ENCODE peak calls at places on chromosomes 13 and 19, in ten cellular contexts. A is IMR-90; N is stomach; H is thoracic aorta; D is uterus; R is DND-41; W is mammary epithelial cell; L is body of pancreas; J is cardiac muscle cell; T is CD8-positive, alpha-beta T cell. U is an unnamed sample.

GRCh38 chr13:50521750-50522149 is 321.7 kb downstream of the DLEU7 start:
- DNase-seq in A (peak; percentile 30), N (no peak), H (no peak), D (no peak), R (no peak), W (no peak), L (peak; percentile 26), J (no peak), T (no peak), U (no peak)

GRCh38 chr13:113216165-113217056 is 7.0 kb downstream of the CUL4A start:
- DNase-seq in A (peak; percentile 74), N (peak; percentile 60), H (no peak), D (no peak), R (no peak), W (peak; percentile 72), L (peak; percentile 76), J (peak; percentile 88), T (no peak), U (peak; percentile 56)

GRCh38 chr19:12913871-12914690 is 5.0 kb downstream of the SYCE2 start:
- DNase-seq in A (no peak), N (no peak), H (no peak), D (no peak), R (peak; percentile 74), W (no peak), L (peak; percentile 19), J (no peak), T (peak; percentile 44), U (no peak)

GRCh38 chr19:37484406-37485115 is 15.4 kb downstream of the ZNF570 start:
- DNase-seq in A (no peak), N (no peak), H (no peak), D (no peak), R (no peak), W (no peak), L (no peak), J (no peak), T (no peak), U (no peak)

GRCh38 chr13:53200498-53201453 is 172.2 kb downstream of the OLFM4 start:
- DNase-seq in A (peak; percentile 1), N (peak; percentile 33), H (no peak), D (no peak), R (no peak), W (no peak), L (peak; percentile 83), J (peak; percentile 93), T (no peak), U (no peak)

GRCh38 chr13:31982540-31982939 is 49.0 kb upstream of the FRY start:
- DNase-seq in A (peak; percentile 95), N (peak; percentile 87), H (peak; percentile 36), D (no peak), R (no peak), W (peak; percentile 95), L (peak; percentile 81), J (no peak), T (no peak), U (peak; percentile 81)

GRCh38 chr13:36819811-36820140 is 754 bp downstream of the RFXAP start:
- DNase-seq in A (peak; percentile 36), N (no peak), H (no peak), D (no peak), R (peak; percentile 64), W (peak; percentile 20), L (peak; percentile 29), J (peak; percentile 24), T (peak; percentile 6), U (no peak)

GRCh38 chr13:113083022-113083373 is 22.6 kb upstream of the F7 start:
- DNase-seq in A (no peak), N (no peak), H (no peak), D (no peak), R (no peak), W (no peak), L (no peak), J (no peak), T (no peak), U (no peak)

GRCh38 chr13:48715977-48716376 is 62.2 kb downstream of the CYSLTR2 start:
- DNase-seq in A (no peak), N (no peak), H (no peak), D (no peak), R (no peak), W (no peak), L (no peak), J (no peak), T (no peak), U (no peak)

GRCh38 chr13:112703935-112704633 is 14.2 kb downstream of the ATP11A start:
- DNase-seq in A (no peak), N (no peak), H (no peak), D (peak; percentile 36), R (no peak), W (no peak), L (peak; percentile 2), J (no peak), T (no peak), U (no peak)

GRCh38 chr13:29897102-29897501 is 46.7 kb upstream of the UBL3 start:
- DNase-seq in A (no peak), N (no peak), H (no peak), D (no peak), R (no peak), W (no peak), L (no peak), J (peak; percentile 58), T (no peak), U (no peak)

GRCh38 chr13:101474419-101474957 is 22.0 kb downstream of the ITGBL1 start:
- DNase-seq in A (peak; percentile 91), N (no peak), H (no peak), D (no peak), R (no peak), W (no peak), L (peak; percentile 13), J (peak; percentile 12), T (no peak), U (no peak)

GRCh38 chr19:14127176-14127575 is 9.2 kb downstream of the ASF1B start:
- DNase-seq in A (no peak), N (no peak), H (no peak), D (no peak), R (no peak), W (no peak), L (no peak), J (no peak), T (no peak), U (no peak)

GRCh38 chr19:1438933-1439358 is 750 bp downstream of the RPS15 start:
- DNase-seq in A (no peak), N (no peak), H (no peak), D (no peak), R (no peak), W (no peak), L (no peak), J (no peak), T (no peak), U (no peak)

GRCh38 chr13:78679329-78679728 is 20.4 kb upstream of the OBI1 start:
- DNase-seq in A (no peak), N (no peak), H (no peak), D (no peak), R (no peak), W (no peak), L (no peak), J (peak; percentile 45), T (no peak), U (no peak)
- H3K4me1 ChIP-seq in A (no peaks in the 10 kb centered on the region), N (no peaks in the 10 kb centered on the region), H (no peaks in the 10 kb centered on the region), D (no peaks in the 10 kb centered on the region), R (no peaks in the 10 kb centered on the region), W (no peaks in the 10 kb centered on the region), L (no peaks in the 10 kb centered on the region), J (peaks cover 5% of the 10 kb centered on the region), T (no peaks in the 10 kb centered on the region), U (no peaks in the 10 kb centered on the region)

DNA sequence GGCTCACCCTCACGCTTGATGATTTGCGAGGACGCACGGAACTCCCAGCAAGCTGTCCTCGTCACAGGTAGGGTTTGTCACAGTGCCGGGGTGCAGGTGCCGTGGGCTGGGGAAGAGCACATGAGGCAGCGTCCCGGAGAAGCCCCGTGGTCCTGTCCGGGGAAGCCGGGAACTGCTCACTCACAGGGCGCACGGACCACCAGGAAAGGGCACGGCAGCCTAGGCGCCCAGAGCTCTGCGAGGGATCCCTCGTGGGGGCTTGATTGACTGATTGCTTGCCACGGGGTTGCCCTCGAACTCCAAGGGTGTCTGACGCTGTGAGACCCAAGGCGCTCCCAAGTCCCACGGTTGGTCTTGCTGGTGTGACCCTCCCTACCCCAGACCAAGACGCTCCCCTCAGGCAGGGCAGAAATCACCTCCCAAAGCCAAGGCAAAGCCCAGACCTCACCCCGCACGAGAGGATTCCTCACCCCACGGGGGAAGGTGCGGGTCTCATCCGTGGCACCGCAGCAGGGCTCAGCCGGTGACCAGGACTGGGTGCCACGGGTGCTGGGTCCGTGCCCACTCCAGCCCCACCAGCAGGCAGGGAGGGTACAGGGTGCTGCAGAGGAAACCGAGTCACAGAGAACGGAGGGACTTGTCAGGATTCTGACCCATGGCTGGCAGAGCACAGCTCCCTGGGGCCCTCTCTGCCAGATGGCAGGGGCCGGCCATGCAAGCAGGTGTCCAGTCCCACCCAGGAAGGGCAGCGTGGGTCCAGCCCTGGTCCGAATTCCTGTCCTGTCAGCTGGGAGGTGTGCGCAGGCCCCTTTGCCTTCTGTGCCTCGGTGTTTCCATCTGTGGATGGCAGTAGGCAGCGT is 7.7 kb downstream of the C2CD4C start:
- DNase-seq in A (no peak), N (no peak), H (no peak), D (peak; percentile 9), R (no peak), W (no peak), L (no peak), J (no peak), T (no peak), U (peak; percentile 50)
- H3K27ac ChIP-seq in A (no peak overlapping the region), N (no peak overlapping the region), H (no peak overlapping the region), D (no peak overlapping the region), R (no peak overlapping the region), W (no peak overlapping the region), L (no peak overlapping the region), J (no peak overlapping the region), T (no peak overlapping the region), U (no peak overlapping the region)

DNA sequence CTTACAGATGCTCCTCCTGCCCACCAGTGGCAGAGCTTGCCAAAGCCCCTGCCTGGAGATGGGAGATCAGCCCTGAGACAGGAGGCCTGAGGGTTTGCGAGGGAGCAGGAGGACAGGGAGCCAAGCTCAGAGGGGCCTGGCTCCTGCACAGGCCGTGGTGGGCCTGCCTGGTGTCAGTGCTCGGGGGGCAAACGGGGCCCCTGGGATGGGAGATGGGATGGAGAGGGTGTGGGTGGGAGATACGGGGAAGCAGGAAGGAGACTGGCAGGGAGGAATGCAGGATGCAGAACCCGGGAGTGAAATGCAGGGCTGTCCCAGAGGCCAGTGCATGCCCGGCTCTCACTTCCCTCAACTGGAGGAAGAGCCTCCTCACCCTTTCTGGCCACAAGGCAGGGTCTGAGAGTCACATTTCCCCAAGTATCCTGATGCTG is 19.9 kb downstream of the ELAVL1 start:
- DNase-seq in A (no peak), N (no peak), H (no peak), D (no peak), R (no peak), W (no peak), L (no peak), J (no peak), T (no peak), U (no peak)
- H3K36me3 ChIP-seq in A (peaks cover 65% of the 10 kb centered on the region), N (peaks cover 95% of the 10 kb centered on the region), H (peaks cover 45% of the 10 kb centered on the region), D (no peaks in the 10 kb centered on the region), R (peaks cover 97% of the 10 kb centered on the region), W (peaks cover 4% of the 10 kb centered on the region), L (peaks cover 16% of the 10 kb centered on the region), J (peaks cover 49% of the 10 kb centered on the region), T (peaks cover 50% of the 10 kb centered on the region), U (peaks cover 90% of the 10 kb centered on the region)

DNA sequence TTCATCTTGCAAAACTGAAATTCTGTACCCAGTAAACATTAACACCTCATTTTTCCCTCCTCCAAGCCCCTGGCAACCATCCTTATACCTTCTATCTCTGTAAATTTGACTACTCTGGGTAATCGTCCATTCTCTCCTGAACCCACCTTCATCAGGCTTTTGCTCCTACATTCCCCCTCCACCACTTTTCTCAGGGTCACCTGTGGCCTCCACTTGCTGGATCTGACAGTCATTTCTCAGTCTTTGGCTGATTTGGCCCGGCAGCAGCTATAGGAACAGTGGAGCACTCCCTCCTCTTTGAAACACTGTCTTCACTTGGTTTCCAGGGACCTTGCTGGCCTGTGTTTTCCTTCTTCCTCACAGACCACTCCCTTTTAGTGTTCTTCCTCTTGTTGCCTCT is 83.5 kb downstream of the LRCH1 start:
- DNase-seq in A (no peak), N (no peak), H (no peak), D (no peak), R (no peak), W (no peak), L (no peak), J (no peak), T (no peak), U (no peak)
- H3K4me1 ChIP-seq in A (peaks cover 15% of the 10 kb centered on the region), N (peaks cover 21% of the 10 kb centered on the region), H (peaks cover 41% of the 10 kb centered on the region), D (no peaks in the 10 kb centered on the region), R (no peaks in the 10 kb centered on the region), W (peaks cover 23% of the 10 kb centered on the region), L (peaks cover 8% of the 10 kb centered on the region), J (peaks cover 39% of the 10 kb centered on the region), T (no peaks in the 10 kb centered on the region), U (peaks cover 46% of the 10 kb centered on the region)

U was measured in ascending aorta.